ENCODE peak calls at places on chromosome 6, in eight cellular contexts. G is breast epithelium, F is sigmoid colon, M is thyroid gland, E is heart left ventricle, W is spleen, N is adrenal gland, O is body of pancreas. Y is an unnamed sample.

GRCh38 chr6:117188627-117189201 is 76.6 kb upstream of the VGLL2 start:
- DNase-seq in O (no peak), M (no peak), G (no peak), N (no peak), E (no peak), F (no peak), W (no peak), Y (no peak)

GRCh38 chr6:52254731-52255378 is 10.6 kb upstream of the IL17F start:
- DNase-seq in E (no peak), G (no peak), N (no peak), M (no peak), F (no peak), O (no peak), W (no peak), Y (no peak)

GRCh38 chr6:104682722-104683643 is 176.7 kb downstream of the HACE1 start:
- DNase-seq in O (peak; percentile 27), N (peak; percentile 84), G (no peak), E (peak; percentile 81), W (peak; percentile 86), M (peak; percentile 76), F (no peak), Y (peak; percentile 87)

GRCh38 chr6:28982476-28983266 is 22.4 kb downstream of the ZNF311 start:
- DNase-seq in G (no peak), F (no peak), W (no peak), N (no peak), M (peak; percentile 50), O (peak; percentile 22), E (no peak), Y (peak; percentile 62)

GRCh38 chr6:118871331-118871730 is 22.6 kb upstream of the ASF1A start:
- DNase-seq in O (no peak), M (no peak), E (no peak), G (no peak), N (no peak), W (no peak), F (no peak), Y (no peak)

GRCh38 chr6:122609881-122610689 is at the start of gene PKIB:
- DNase-seq in N (peak; percentile 87), O (peak; percentile 89), F (peak; percentile 74), E (peak; percentile 83), G (peak; percentile 54), W (peak; percentile 89), M (peak; percentile 87), Y (peak; percentile 77)

GRCh38 chr6:46115634-46116033 is 14.2 kb upstream of the ENPP4 start:
- DNase-seq in F (no peak), O (no peak), E (no peak), M (no peak), N (no peak), G (no peak), W (no peak), Y (no peak)

GRCh38 chr6:32176476-32177181 is 745 bp upstream of the AGPAT1 start:
- DNase-seq in E (no peak), M (no peak), F (no peak), O (no peak), G (no peak), N (no peak), W (no peak), Y (no peak)

GRCh38 chr6:143516700-143517446 is 5.4 kb upstream of the FUCA2 start:
- DNase-seq in E (no peak), F (no peak), G (no peak), W (no peak), N (no peak), M (no peak), O (no peak), Y (no peak)

GRCh38 chr6:160263214-160263939 is 4.8 kb upstream of the SLC22A2 start:
- DNase-seq in F (no peak), O (no peak), M (no peak), E (no peak), N (no peak), G (no peak), W (no peak), Y (no peak)

GRCh38 chr6:158762787-158763439 is 56.3 kb downstream of the EZR start:
- DNase-seq in M (peak; percentile 77), F (peak; percentile 52), W (no peak), G (no peak), N (no peak), E (peak; percentile 48), O (no peak), Y (peak; percentile 52)

GRCh38 chr6:9316831-9317230 is 881.5 kb upstream of the SLC35B3 start:
- DNase-seq in F (no peak), G (no peak), W (no peak), M (no peak), O (no peak), N (no peak), E (no peak), Y (no peak)

GRCh38 chr6:38528196-38528965 is 111.3 kb downstream of the BTBD9 start:
- DNase-seq in O (no peak), W (no peak), M (no peak), G (no peak), F (no peak), N (no peak), E (no peak), Y (no peak)

GRCh38 chr6:169905041-169905807 is 153.8 kb downstream of the ERMARD start:
- DNase-seq in G (no peak), E (no peak), F (peak; percentile 29), W (no peak), O (peak; percentile 87), M (no peak), N (peak; percentile 73), Y (peak; percentile 41)

GRCh38 chr6:167501831-167502385 is 177.0 kb downstream of the TTLL2 start:
- DNase-seq in E (peak; percentile 16), W (no peak), N (no peak), G (no peak), O (peak; percentile 81), M (peak; percentile 45), F (no peak), Y (no peak)

GRCh38 chr6:113630365-113630737 is 226.8 kb upstream of the MARCKS start:
- DNase-seq in G (no peak), W (no peak), M (no peak), F (no peak), N (no peak), E (no peak), O (no peak), Y (no peak)

GRCh38 chr6:152380351-152380767 is 256.8 kb downstream of the SYNE1 start:
- DNase-seq in W (no peak), M (no peak), G (no peak), F (no peak), N (no peak), O (peak; percentile 50), E (no peak), Y (no peak)

GRCh38 chr6:21873562-21873961 is 280.0 kb downstream of the SOX4 start:
- DNase-seq in M (peak; percentile 3), G (no peak), W (no peak), F (peak; percentile 68), O (peak; percentile 47), N (no peak), E (no peak), Y (no peak)

GRCh38 chr6:50608421-50608820 is 104.9 kb upstream of the TFAP2D start:
- DNase-seq in N (no peak), W (no peak), E (no peak), G (no peak), F (no peak), M (no peak), O (no peak), Y (no peak)

DNA sequence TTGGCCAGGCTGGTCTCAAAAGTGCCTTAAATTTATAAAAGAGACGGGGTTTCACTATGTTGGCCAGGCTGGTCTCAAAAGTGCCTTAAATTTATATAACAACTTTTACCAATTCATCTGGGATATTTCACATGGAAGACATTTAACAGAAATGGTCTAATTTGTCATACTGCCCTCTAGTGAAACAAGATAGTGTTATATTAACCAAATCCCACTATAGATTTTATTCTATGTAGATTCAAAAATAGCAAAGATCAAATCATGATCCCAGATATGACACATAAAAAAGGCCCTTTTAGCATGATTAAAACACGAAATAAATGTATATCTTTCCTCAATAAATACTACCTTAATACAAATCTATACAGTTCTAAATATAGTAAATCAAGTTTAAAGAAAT is 102.8 kb upstream of the TFAP2D start:
- DNase-seq in W (no peak), E (no peak), M (no peak), N (no peak), F (no peak), G (no peak), O (no peak), Y (no peak)
- TF ChIP-seq CTCF in W (no peak), E (no peak), M (no peak), N (no peak), F (no peak), G (no peak), O (no peak), Y (no peak)

GRCh38 chr6:36599791-36600209 is 5.6 kb downstream of the SRSF3 start:
- DNase-seq in O (no peak), W (peak; percentile 78), G (peak; percentile 40), M (no peak), N (peak; percentile 71), F (peak; percentile 71), E (no peak), Y (peak; percentile 47)
- TF ChIP-seq POLR2A in O (no peak), W (no peak), G (no peak), M (no peak), N (no peak), F (no peak), E (no peak), Y (no peak)

GRCh38 chr6:127483399-127484055 is 24.3 kb upstream of the KIAA0408 start:
- DNase-seq in G (no peak), F (no peak), E (no peak), M (no peak), N (no peak), W (no peak), O (no peak), Y (no peak)
- H3K4me1 ChIP-seq in G (no peaks in the 10 kb centered on the region), F (peaks cover 13% of the 10 kb centered on the region), E (peaks cover 16% of the 10 kb centered on the region), M (no peaks in the 10 kb centered on the region), N (peaks cover 34% of the 10 kb centered on the region), W (peaks cover 16% of the 10 kb centered on the region), O (peaks cover 8% of the 10 kb centered on the region), Y (peaks cover 7% of the 10 kb centered on the region)

DNA sequence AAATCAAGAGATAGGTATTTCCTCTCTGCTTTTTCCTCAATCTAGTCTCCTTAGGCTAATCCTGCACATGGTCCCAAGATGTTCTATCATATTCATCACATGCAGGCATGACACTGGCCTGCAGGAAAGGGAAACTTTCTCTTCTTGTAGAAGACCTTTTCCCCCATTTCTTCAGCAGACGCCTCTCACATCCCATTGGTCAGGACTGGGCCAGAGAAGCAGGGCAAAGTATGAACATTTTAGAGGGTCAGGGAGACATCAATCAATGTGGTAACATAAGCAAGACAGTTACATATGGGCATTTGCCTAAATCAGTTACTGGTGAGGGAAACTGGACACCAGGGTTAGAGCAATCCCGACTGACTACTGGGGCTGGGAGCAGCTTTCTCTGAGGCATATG is 90.1 kb downstream of the CRYBG1 start:
- DNase-seq in O (no peak), G (no peak), E (no peak), N (no peak), F (no peak), W (no peak), M (no peak), Y (no peak)
- TF ChIP-seq CTCF in O (no peak), G (no peak), E (no peak), N (no peak), F (no peak), W (no peak), M (no peak), Y (no peak)